ENCODE peak calls at places on chromosomes 13 and 19, in seven cellular contexts. One of them, this sample, is unnamed.
A peak's percentile ranks its signal among the peaks of the same experiment; 100 is the strongest.

GRCh38 chr19:16135410-16136127 is 7.9 kb upstream of the HSH2D start:
- DNase-seq in BJ: no peak
- DNase-seq in IMR-90: no peak
- DNase-seq in stimulated activated CD4-positive, alpha-beta T cell treated with anti-CD3 and anti-CD28 coated beads, Interleukin-4, amount 100 ng/mL, for 48 hours: no peak
- DNase-seq in activated naive CD4-positive, alpha-beta T cell treated with anti-CD3 and anti-CD28 coated beads, Interleukin-2, amount 10 ng/mL, durations not matched to agents 7 days and 5 days: no peak
- DNase-seq in lower leg skin: no peak
- DNase-seq in AG10803: no peak
- DNase-seq in this sample: no peak

GRCh38 chr19:39408392-39409206 is 2.0 kb downstream of the ZFP36 start:
- DNase-seq in IMR-90: peak; percentile 52
- DNase-seq in AG10803: peak; percentile 53
- DNase-seq in stimulated activated CD4-positive, alpha-beta T cell treated with anti-CD3 and anti-CD28 coated beads, Interleukin-4, amount 100 ng/mL, for 48 hours: no peak
- DNase-seq in activated naive CD4-positive, alpha-beta T cell treated with anti-CD3 and anti-CD28 coated beads, Interleukin-2, amount 10 ng/mL, durations not matched to agents 7 days and 5 days: peak; percentile 40
- DNase-seq in BJ: no peak
- DNase-seq in lower leg skin: no peak
- DNase-seq in this sample: no peak

GRCh38 chr19:39448271-39448670 is 2.9 kb downstream of the SUPT5H start:
- DNase-seq in lower leg skin: no peak
- DNase-seq in IMR-90: peak; percentile 51
- DNase-seq in stimulated activated CD4-positive, alpha-beta T cell treated with anti-CD3 and anti-CD28 coated beads, Interleukin-4, amount 100 ng/mL, for 48 hours: no peak
- DNase-seq in AG10803: peak; percentile 49
- DNase-seq in activated naive CD4-positive, alpha-beta T cell treated with anti-CD3 and anti-CD28 coated beads, Interleukin-2, amount 10 ng/mL, durations not matched to agents 7 days and 5 days: peak; percentile 39
- DNase-seq in BJ: no peak
- DNase-seq in this sample: peak; percentile 59

GRCh38 chr19:20661150-20661819 is at the start of gene ZNF626:
- DNase-seq in BJ: peak; percentile 75
- DNase-seq in lower leg skin: peak; percentile 99
- DNase-seq in stimulated activated CD4-positive, alpha-beta T cell treated with anti-CD3 and anti-CD28 coated beads, Interleukin-4, amount 100 ng/mL, for 48 hours: peak; percentile 87
- DNase-seq in AG10803: peak; percentile 96
- DNase-seq in activated naive CD4-positive, alpha-beta T cell treated with anti-CD3 and anti-CD28 coated beads, Interleukin-2, amount 10 ng/mL, durations not matched to agents 7 days and 5 days: peak; percentile 95
- DNase-seq in IMR-90: peak; percentile 94
- DNase-seq in this sample: peak; percentile 87

GRCh38 chr13:113002206-113002821 is 33.3 kb downstream of the MCF2L start:
- DNase-seq in stimulated activated CD4-positive, alpha-beta T cell treated with anti-CD3 and anti-CD28 coated beads, Interleukin-4, amount 100 ng/mL, for 48 hours: no peak
- DNase-seq in activated naive CD4-positive, alpha-beta T cell treated with anti-CD3 and anti-CD28 coated beads, Interleukin-2, amount 10 ng/mL, durations not matched to agents 7 days and 5 days: no peak
- DNase-seq in IMR-90: no peak
- DNase-seq in lower leg skin: no peak
- DNase-seq in BJ: no peak
- DNase-seq in AG10803: no peak
- DNase-seq in this sample: no peak

GRCh38 chr13:79352107-79352506 is 53.9 kb downstream of the RBM26 start:
- DNase-seq in stimulated activated CD4-positive, alpha-beta T cell treated with anti-CD3 and anti-CD28 coated beads, Interleukin-4, amount 100 ng/mL, for 48 hours: no peak
- DNase-seq in BJ: no peak
- DNase-seq in IMR-90: peak; percentile 34
- DNase-seq in lower leg skin: no peak
- DNase-seq in activated naive CD4-positive, alpha-beta T cell treated with anti-CD3 and anti-CD28 coated beads, Interleukin-2, amount 10 ng/mL, durations not matched to agents 7 days and 5 days: no peak
- DNase-seq in AG10803: no peak
- DNase-seq in this sample: no peak

GRCh38 chr13:77692746-77693448 is 4.6 kb upstream of the SLAIN1 start:
- DNase-seq in AG10803: no peak
- DNase-seq in activated naive CD4-positive, alpha-beta T cell treated with anti-CD3 and anti-CD28 coated beads, Interleukin-2, amount 10 ng/mL, durations not matched to agents 7 days and 5 days: no peak
- DNase-seq in BJ: no peak
- DNase-seq in lower leg skin: no peak
- DNase-seq in stimulated activated CD4-positive, alpha-beta T cell treated with anti-CD3 and anti-CD28 coated beads, Interleukin-4, amount 100 ng/mL, for 48 hours: no peak
- DNase-seq in IMR-90: no peak
- DNase-seq in this sample: no peak

GRCh38 chr13:43495732-43496131 is 291.0 kb downstream of the ENOX1 start:
- DNase-seq in IMR-90: peak; percentile 16
- DNase-seq in stimulated activated CD4-positive, alpha-beta T cell treated with anti-CD3 and anti-CD28 coated beads, Interleukin-4, amount 100 ng/mL, for 48 hours: no peak
- DNase-seq in activated naive CD4-positive, alpha-beta T cell treated with anti-CD3 and anti-CD28 coated beads, Interleukin-2, amount 10 ng/mL, durations not matched to agents 7 days and 5 days: no peak
- DNase-seq in lower leg skin: no peak
- DNase-seq in AG10803: no peak
- DNase-seq in BJ: no peak
- DNase-seq in this sample: no peak

GRCh38 chr19:43784251-43784980 is 3.6 kb upstream of the KCNN4 start:
- DNase-seq in IMR-90: peak; percentile 85
- DNase-seq in activated naive CD4-positive, alpha-beta T cell treated with anti-CD3 and anti-CD28 coated beads, Interleukin-2, amount 10 ng/mL, durations not matched to agents 7 days and 5 days: peak; percentile 65
- DNase-seq in stimulated activated CD4-positive, alpha-beta T cell treated with anti-CD3 and anti-CD28 coated beads, Interleukin-4, amount 100 ng/mL, for 48 hours: peak; percentile 60
- DNase-seq in AG10803: peak; percentile 75
- DNase-seq in lower leg skin: no peak
- DNase-seq in BJ: no peak
- DNase-seq in this sample: peak; percentile 58

GRCh38 chr13:101520672-101521071 is 68.2 kb downstream of the ITGBL1 start:
- DNase-seq in IMR-90: peak; percentile 86
- DNase-seq in lower leg skin: no peak
- DNase-seq in BJ: no peak
- DNase-seq in stimulated activated CD4-positive, alpha-beta T cell treated with anti-CD3 and anti-CD28 coated beads, Interleukin-4, amount 100 ng/mL, for 48 hours: no peak
- DNase-seq in AG10803: peak; percentile 87
- DNase-seq in activated naive CD4-positive, alpha-beta T cell treated with anti-CD3 and anti-CD28 coated beads, Interleukin-2, amount 10 ng/mL, durations not matched to agents 7 days and 5 days: peak; percentile 48
- DNase-seq in this sample: no peak

GRCh38 chr19:50178859-50179537 is 15.9 kb upstream of the IZUMO2 start:
- DNase-seq in BJ: no peak
- DNase-seq in IMR-90: no peak
- DNase-seq in lower leg skin: no peak
- DNase-seq in stimulated activated CD4-positive, alpha-beta T cell treated with anti-CD3 and anti-CD28 coated beads, Interleukin-4, amount 100 ng/mL, for 48 hours: no peak
- DNase-seq in AG10803: no peak
- DNase-seq in activated naive CD4-positive, alpha-beta T cell treated with anti-CD3 and anti-CD28 coated beads, Interleukin-2, amount 10 ng/mL, durations not matched to agents 7 days and 5 days: no peak
- DNase-seq in this sample: no peak

GRCh38 chr19:48480476-48481190 is 11.5 kb downstream of the CYTH2 start:
- DNase-seq in stimulated activated CD4-positive, alpha-beta T cell treated with anti-CD3 and anti-CD28 coated beads, Interleukin-4, amount 100 ng/mL, for 48 hours: peak; percentile 43
- DNase-seq in AG10803: peak; percentile 39
- DNase-seq in lower leg skin: peak; percentile 92
- DNase-seq in activated naive CD4-positive, alpha-beta T cell treated with anti-CD3 and anti-CD28 coated beads, Interleukin-2, amount 10 ng/mL, durations not matched to agents 7 days and 5 days: peak; percentile 80
- DNase-seq in BJ: no peak
- DNase-seq in IMR-90: no peak
- DNase-seq in this sample: peak; percentile 63

GRCh38 chr13:106467406-106468122 is 67.9 kb downstream of the EFNB2 start:
- DNase-seq in stimulated activated CD4-positive, alpha-beta T cell treated with anti-CD3 and anti-CD28 coated beads, Interleukin-4, amount 100 ng/mL, for 48 hours: no peak
- DNase-seq in BJ: no peak
- DNase-seq in AG10803: no peak
- DNase-seq in activated naive CD4-positive, alpha-beta T cell treated with anti-CD3 and anti-CD28 coated beads, Interleukin-2, amount 10 ng/mL, durations not matched to agents 7 days and 5 days: no peak
- DNase-seq in IMR-90: no peak
- DNase-seq in lower leg skin: no peak
- DNase-seq in this sample: no peak

GRCh38 chr19:1232652-1233360 is 5.0 kb downstream of the CBARP start:
- DNase-seq in AG10803: no peak
- DNase-seq in IMR-90: peak; percentile 72
- DNase-seq in activated naive CD4-positive, alpha-beta T cell treated with anti-CD3 and anti-CD28 coated beads, Interleukin-2, amount 10 ng/mL, durations not matched to agents 7 days and 5 days: no peak
- DNase-seq in stimulated activated CD4-positive, alpha-beta T cell treated with anti-CD3 and anti-CD28 coated beads, Interleukin-4, amount 100 ng/mL, for 48 hours: no peak
- DNase-seq in BJ: no peak
- DNase-seq in lower leg skin: no peak
- DNase-seq in this sample: no peak

GRCh38 chr13:59780058-59780457 is 383.7 kb downstream of the DIAPH3 start:
- DNase-seq in lower leg skin: no peak
- DNase-seq in stimulated activated CD4-positive, alpha-beta T cell treated with anti-CD3 and anti-CD28 coated beads, Interleukin-4, amount 100 ng/mL, for 48 hours: no peak
- DNase-seq in AG10803: no peak
- DNase-seq in activated naive CD4-positive, alpha-beta T cell treated with anti-CD3 and anti-CD28 coated beads, Interleukin-2, amount 10 ng/mL, durations not matched to agents 7 days and 5 days: no peak
- DNase-seq in BJ: no peak
- DNase-seq in IMR-90: peak; percentile 59
- DNase-seq in this sample: no peak

GRCh38 chr19:48569814-48570213 is 17.8 kb downstream of the SULT2B1 start:
- DNase-seq in BJ: no peak
- DNase-seq in AG10803: peak; percentile 56
- DNase-seq in stimulated activated CD4-positive, alpha-beta T cell treated with anti-CD3 and anti-CD28 coated beads, Interleukin-4, amount 100 ng/mL, for 48 hours: no peak
- DNase-seq in activated naive CD4-positive, alpha-beta T cell treated with anti-CD3 and anti-CD28 coated beads, Interleukin-2, amount 10 ng/mL, durations not matched to agents 7 days and 5 days: no peak
- DNase-seq in lower leg skin: no peak
- DNase-seq in IMR-90: peak; percentile 56
- DNase-seq in this sample: no peak

GRCh38 chr13:97109256-97109655 is 112.9 kb upstream of the MBNL2 start:
- DNase-seq in IMR-90: no peak
- DNase-seq in activated naive CD4-positive, alpha-beta T cell treated with anti-CD3 and anti-CD28 coated beads, Interleukin-2, amount 10 ng/mL, durations not matched to agents 7 days and 5 days: no peak
- DNase-seq in lower leg skin: no peak
- DNase-seq in AG10803: no peak
- DNase-seq in stimulated activated CD4-positive, alpha-beta T cell treated with anti-CD3 and anti-CD28 coated beads, Interleukin-4, amount 100 ng/mL, for 48 hours: no peak
- DNase-seq in BJ: no peak
- DNase-seq in this sample: no peak

GRCh38 chr13:42110410-42111155 is 62.1 kb downstream of the DGKH start:
- DNase-seq in lower leg skin: no peak
- DNase-seq in BJ: peak; percentile 27
- DNase-seq in IMR-90: peak; percentile 82
- DNase-seq in AG10803: peak; percentile 83
- DNase-seq in activated naive CD4-positive, alpha-beta T cell treated with anti-CD3 and anti-CD28 coated beads, Interleukin-2, amount 10 ng/mL, durations not matched to agents 7 days and 5 days: peak; percentile 43
- DNase-seq in stimulated activated CD4-positive, alpha-beta T cell treated with anti-CD3 and anti-CD28 coated beads, Interleukin-4, amount 100 ng/mL, for 48 hours: no peak
- DNase-seq in this sample: peak; percentile 55

GRCh38 chr19:29516358-29516725 is 9.5 kb upstream of the VSTM2B start:
- DNase-seq in stimulated activated CD4-positive, alpha-beta T cell treated with anti-CD3 and anti-CD28 coated beads, Interleukin-4, amount 100 ng/mL, for 48 hours: no peak
- DNase-seq in BJ: no peak
- DNase-seq in AG10803: no peak
- DNase-seq in lower leg skin: no peak
- DNase-seq in IMR-90: no peak
- DNase-seq in activated naive CD4-positive, alpha-beta T cell treated with anti-CD3 and anti-CD28 coated beads, Interleukin-2, amount 10 ng/mL, durations not matched to agents 7 days and 5 days: no peak
- DNase-seq in this sample: no peak

GRCh38 chr19:47564081-47564480 is 8.9 kb downstream of the ZNF541 start:
- DNase-seq in activated naive CD4-positive, alpha-beta T cell treated with anti-CD3 and anti-CD28 coated beads, Interleukin-2, amount 10 ng/mL, durations not matched to agents 7 days and 5 days: no peak
- DNase-seq in IMR-90: no peak
- DNase-seq in AG10803: no peak
- DNase-seq in BJ: no peak
- DNase-seq in lower leg skin: no peak
- DNase-seq in stimulated activated CD4-positive, alpha-beta T cell treated with anti-CD3 and anti-CD28 coated beads, Interleukin-4, amount 100 ng/mL, for 48 hours: no peak
- DNase-seq in this sample: no peak

This sample was measured in GM13976.